ENCODE peak calls at places on chromosomes 4 and X, in ten cellular contexts. X is endodermal cell, U is fibroblast of mammary gland, I is HFFc6, F is tibial nerve, L is GM13976, M is Daoy, J is HFF-Myc, H is NCI-H748 treated with DMSO at 0.1 percent for 48 hours, S is ascending aorta. B is an unnamed sample.

GRCh38 chr4:111632752-111633151 is 512.5 kb upstream of the FAM241A start:
- DNase-seq in X (no peak), U (peak), I (peak), F (no peak), L (no peak), M (no peak), J (no peak), H (no peak), S (no peak), B (no peak)

GRCh38 chr4:110637408-110638131 is 14.7 kb upstream of the PITX2 start:
- DNase-seq in X (peak), U (no peak), I (no peak), F (no peak), L (no peak), M (no peak), J (no peak), H (no peak), S (no peak), B (no peak)

GRCh38 chr4:13539721-13540445 is 4.4 kb downstream of the NKX3-2 start:
- DNase-seq in X (peak), U (no peak), I (no peak), F (no peak), L (peak), M (no peak), J (no peak), H (no peak), S (no peak), B (no peak)

GRCh38 chr4:26873391-26874026 is 12.9 kb downstream of the STIM2 start:
- DNase-seq in X (no peak), U (no peak), I (no peak), F (no peak), L (peak), M (no peak), J (no peak), H (no peak), S (no peak), B (no peak)

GRCh38 chr4:102871772-102872171 is 3.0 kb downstream of the CISD2 start:
- DNase-seq in X (no peak), U (no peak), I (no peak), F (no peak), L (no peak), M (no peak), J (no peak), H (no peak), S (no peak), B (no peak)

GRCh38 chr4:128823025-128823661 is 13.6 kb downstream of the JADE1 start:
- DNase-seq in X (no peak), U (peak), I (peak), F (no peak), L (no peak), M (peak), J (peak), H (no peak), S (no peak), B (no peak)

GRCh38 chrX:39629001-39629400 is 468.8 kb downstream of the BCOR start:
- DNase-seq in X (no peak), U (no peak), I (no peak), F (no peak), L (no peak), M (no peak), J (no peak), H (no peak), S (no peak), B (no peak)

GRCh38 chr4:8502836-8503585 is 62.4 kb downstream of the TRMT44 start:
- DNase-seq in X (peak), U (peak), I (no peak), F (no peak), L (peak), M (peak), J (no peak), H (no peak), S (no peak), B (no peak)

GRCh38 chrX:150088042-150088441 is 149.8 kb upstream of the EOLA2 start:
- DNase-seq in X (no peak), U (no peak), I (no peak), F (no peak), L (no peak), M (no peak), J (no peak), H (no peak), S (no peak), B (no peak)

GRCh38 chr4:142095886-142096605 is 459.7 kb downstream of the IL15 start:
- DNase-seq in X (no peak), U (peak), I (peak), F (no peak), L (no peak), M (peak), J (peak), H (no peak), S (peak), B (no peak)